ENCODE peak calls at places on chromosomes 12 and 14, in four cellular contexts. B, I, D and F are unnamed samples. For H3K4me1, the result is how much of the 10 kb centered on the place peaks cover.

GRCh38 chr12:54941659-54942058 is 42.9 kb downstream of the TESPA1 start:
- DNase-seq in B (no peak), I (no peak), D (no peak), F (no peak)

GRCh38 chr14:65164068-65164824 is 61.9 kb upstream of the MAX start:
- DNase-seq in B (no peak), I (peak), D (no peak), F (peak)

GRCh38 chr14:52044791-52045522 is 23.9 kb downstream of the NID2 start:
- DNase-seq in B (no peak), I (peak), D (no peak), F (no peak)

GRCh38 chr12:56333197-56333678 is 562 bp downstream of the PAN2 start:
- DNase-seq in B (no peak), I (no peak), D (no peak), F (no peak)

GRCh38 chr12:46368138-46368537 is 4.4 kb downstream of the SLC38A2 start:
- DNase-seq in B (no peak), I (no peak), D (no peak), F (no peak)

GRCh38 chr12:90029317-90029716 is 320.7 kb upstream of the ATP2B1 start:
- DNase-seq in B (no peak), I (no peak), D (no peak), F (no peak)

GRCh38 chr12:9244894-9245293 is 36.7 kb upstream of the PZP start:
- DNase-seq in B (no peak), I (no peak), D (no peak), F (no peak)

GRCh38 chr14:54881761-54882401 is 20.7 kb downstream of the GCH1 start:
- DNase-seq in B (no peak), I (peak), D (no peak), F (no peak)

GRCh38 chr12:74581439-74581838 is 43.8 kb downstream of the ATXN7L3B start:
- DNase-seq in B (no peak), I (no peak), D (no peak), F (peak)

GRCh38 chr12:75289678-75290200 is 40.4 kb downstream of the CAPS2 start:
- DNase-seq in B (no peak), I (peak), D (no peak), F (no peak)

GRCh38 chr14:68596701-68597100 is 196.2 kb downstream of the ZFP36L1 start:
- DNase-seq in B (no peak), I (no peak), D (no peak), F (no peak)

GRCh38 chr12:53785161-53785560 is 33.4 kb upstream of the CISTR start:
- DNase-seq in B (no peak), I (no peak), D (no peak), F (no peak)

GRCh38 chr14:103538291-103539055 is 9.5 kb downstream of the TRMT61A start:
- DNase-seq in B (no peak), I (no peak), D (no peak), F (no peak)

GRCh38 chr14:38297681-38298080 is 41.8 kb upstream of the CLEC14A start:
- DNase-seq in B (no peak), I (peak), D (no peak), F (no peak)

GRCh38 chr14:87805315-87805723 is 187.7 kb downstream of the GALC start:
- DNase-seq in B (peak), I (no peak), D (peak), F (peak)

GRCh38 chr12:583251-583869 is 79.9 kb downstream of the NINJ2 start:
- DNase-seq in B (no peak), I (no peak), D (no peak), F (no peak)

GRCh38 chr12:6826734-6827436 is 1.3 kb upstream of the P3H3 start:
- DNase-seq in B (no peak), I (no peak), D (no peak), F (no peak)

GRCh38 chr14:75831455-75831854 is 150.3 kb downstream of the TGFB3 start:
- DNase-seq in B (no peak), I (peak), D (no peak), F (no peak)

GRCh38 chr12:54017027-54017788 is 8.4 kb downstream of the HOXC8 start:
- DNase-seq in B (peak), I (no peak), D (no peak), F (no peak)

GRCh38 chr14:105069887-105070759 is 4.9 kb upstream of the GPR132 start:
- DNase-seq in B (peak), I (peak), D (no peak), F (no peak)

GRCh38 chr14:75274899-75275569 is 3.6 kb upstream of the FOS start:
- DNase-seq in B (no peak), I (peak), D (no peak), F (no peak)

GRCh38 chr12:104796475-104796862 is 161.6 kb downstream of the SLC41A2 start:
- DNase-seq in B (no peak), I (no peak), D (no peak), F (no peak)

GRCh38 chr14:24908592-24909236 is 141.2 kb downstream of the STXBP6 start:
- DNase-seq in B (no peak), I (no peak), D (no peak), F (no peak)

GRCh38 chr12:56029666-56030293 is 8.9 kb downstream of the IKZF4 start:
- DNase-seq in B (peak), I (peak), D (no peak), F (peak)

GRCh38 chr14:92352158-92352985 is 29.4 kb downstream of the SLC24A4 start:
- DNase-seq in B (peak), I (no peak), D (peak), F (peak)

GRCh38 chr12:78101181-78101876 is 270.6 kb downstream of the NAV3 start:
- DNase-seq in B (no peak), I (no peak), D (no peak), F (no peak)

GRCh38 chr12:124622764-124623163 is 55.4 kb upstream of the NCOR2 start:
- DNase-seq in B (no peak), I (no peak), D (no peak), F (no peak)

GRCh38 chr12:754238-754816 is 1.9 kb downstream of the WNK1 start:
- DNase-seq in B (no peak), I (no peak), D (no peak), F (no peak)

GRCh38 chr12:118984206-118984943 is 3.0 kb downstream of the SRRM4 start:
- DNase-seq in B (peak), I (no peak), D (no peak), F (no peak)

GRCh38 chr12:106145539-106146447 is 7.0 kb upstream of the NUAK1 start:
- DNase-seq in B (peak), I (no peak), D (no peak), F (peak)

GRCh38 chr12:106147956-106148355 is 9.2 kb upstream of the NUAK1 start:
- DNase-seq in B (peak), I (no peak), D (no peak), F (no peak)

GRCh38 chr12:106149096-106149784 is 10.5 kb upstream of the NUAK1 start:
- DNase-seq in B (peak), I (peak), D (no peak), F (peak)

GRCh38 chr12:106144847-106145246 is 6.1 kb upstream of the NUAK1 start:
- DNase-seq in B (no peak), I (peak), D (no peak), F (no peak)

DNA sequence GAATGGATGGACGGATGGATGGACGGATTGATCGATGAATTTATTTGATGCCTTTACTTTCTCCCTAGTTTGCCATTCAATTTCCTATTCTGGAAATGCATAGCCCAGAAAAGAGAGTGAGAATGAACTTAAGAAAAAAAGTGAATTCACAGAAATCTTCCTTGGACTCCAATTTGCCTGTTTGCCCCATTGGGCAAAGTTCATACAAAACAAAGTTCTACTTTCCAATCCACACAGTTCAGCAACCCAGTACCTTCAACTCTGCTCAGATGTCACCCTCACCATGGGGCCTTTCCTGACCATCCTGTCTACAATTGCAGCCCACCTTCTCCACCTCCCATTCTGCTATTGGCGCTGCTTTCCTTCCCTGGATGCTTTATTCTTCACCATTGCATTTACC is 8.2 kb upstream of the NUAK1 start:
- DNase-seq in B (no peak), I (no peak), D (no peak), F (no peak)
- H3K56ac ChIP-seq in B (no peak), I (no peak), D (no peak), F (no peak)

DNA sequence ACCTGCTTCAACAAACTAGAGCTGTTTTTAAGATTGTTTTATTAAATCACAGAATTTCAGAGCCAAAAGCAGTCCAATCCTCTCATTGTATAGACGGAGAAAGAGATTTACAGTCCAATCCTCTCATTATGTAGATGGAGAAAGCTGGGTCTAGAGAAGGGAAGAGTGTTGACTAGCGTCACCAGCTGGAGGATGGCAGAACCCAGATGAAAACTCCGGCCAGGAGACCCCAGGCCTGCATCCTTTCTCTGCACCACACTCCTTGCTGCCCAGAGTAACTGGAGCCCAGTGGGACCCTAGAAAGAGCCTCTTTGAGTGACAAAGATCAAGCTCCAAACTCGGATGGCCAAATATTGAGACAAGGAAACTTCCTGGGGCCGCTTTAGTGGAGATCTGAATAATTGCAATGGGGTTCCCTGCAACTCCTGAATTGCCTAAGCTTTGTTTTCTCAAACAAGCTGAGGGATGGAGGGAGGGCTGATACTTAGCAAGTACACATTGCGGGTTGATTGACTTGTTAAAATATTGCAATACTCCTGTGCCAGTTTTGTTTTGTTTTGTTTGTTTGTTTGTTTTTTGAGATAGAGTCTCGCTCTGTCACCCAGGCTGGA is 12.5 kb downstream of the AMDHD1 start:
- DNase-seq in B (no peak), I (no peak), D (no peak), F (no peak)
- H3K4me1 ChIP-seq in B (under half), I (under half), D (under half), F (under half)

DNA sequence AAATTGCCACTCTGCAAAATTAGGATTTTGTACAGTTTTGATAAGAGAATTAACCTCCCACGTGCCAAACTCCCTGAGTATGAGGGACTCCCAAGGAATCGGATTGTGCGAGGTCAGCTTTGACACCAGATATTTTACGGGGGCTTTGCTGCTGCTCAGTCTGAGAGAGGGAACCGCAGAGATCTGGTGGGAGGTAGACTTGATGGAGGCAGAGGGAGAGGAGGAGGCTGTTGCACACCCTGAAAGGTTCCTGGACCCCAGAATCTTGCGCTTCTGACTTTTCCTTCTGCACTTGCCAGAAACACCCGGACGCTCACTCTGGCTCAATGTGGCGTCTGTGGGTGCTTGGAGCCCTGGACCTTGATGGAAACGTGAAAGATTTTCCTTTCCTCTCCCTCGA is 83.9 kb downstream of the PAPOLA start:
- DNase-seq in B (peak), I (no peak), D (no peak), F (no peak)
- H3K56ac ChIP-seq in B (no peak), I (no peak), D (no peak), F (no peak)

GRCh38 chr14:99258884-99259283 is 13.1 kb downstream of the BCL11B start:
- DNase-seq in B (no peak), I (no peak), D (no peak), F (no peak)

GRCh38 chr14:99260116-99260515 is 11.9 kb downstream of the BCL11B start:
- DNase-seq in B (no peak), I (no peak), D (no peak), F (no peak)

GRCh38 chr14:99259327-99259726 is 12.7 kb downstream of the BCL11B start:
- DNase-seq in B (no peak), I (no peak), D (no peak), F (no peak)

GRCh38 chr14:99261916-99262787 is 9.8 kb downstream of the BCL11B start:
- DNase-seq in B (no peak), I (no peak), D (no peak), F (no peak)

DNA sequence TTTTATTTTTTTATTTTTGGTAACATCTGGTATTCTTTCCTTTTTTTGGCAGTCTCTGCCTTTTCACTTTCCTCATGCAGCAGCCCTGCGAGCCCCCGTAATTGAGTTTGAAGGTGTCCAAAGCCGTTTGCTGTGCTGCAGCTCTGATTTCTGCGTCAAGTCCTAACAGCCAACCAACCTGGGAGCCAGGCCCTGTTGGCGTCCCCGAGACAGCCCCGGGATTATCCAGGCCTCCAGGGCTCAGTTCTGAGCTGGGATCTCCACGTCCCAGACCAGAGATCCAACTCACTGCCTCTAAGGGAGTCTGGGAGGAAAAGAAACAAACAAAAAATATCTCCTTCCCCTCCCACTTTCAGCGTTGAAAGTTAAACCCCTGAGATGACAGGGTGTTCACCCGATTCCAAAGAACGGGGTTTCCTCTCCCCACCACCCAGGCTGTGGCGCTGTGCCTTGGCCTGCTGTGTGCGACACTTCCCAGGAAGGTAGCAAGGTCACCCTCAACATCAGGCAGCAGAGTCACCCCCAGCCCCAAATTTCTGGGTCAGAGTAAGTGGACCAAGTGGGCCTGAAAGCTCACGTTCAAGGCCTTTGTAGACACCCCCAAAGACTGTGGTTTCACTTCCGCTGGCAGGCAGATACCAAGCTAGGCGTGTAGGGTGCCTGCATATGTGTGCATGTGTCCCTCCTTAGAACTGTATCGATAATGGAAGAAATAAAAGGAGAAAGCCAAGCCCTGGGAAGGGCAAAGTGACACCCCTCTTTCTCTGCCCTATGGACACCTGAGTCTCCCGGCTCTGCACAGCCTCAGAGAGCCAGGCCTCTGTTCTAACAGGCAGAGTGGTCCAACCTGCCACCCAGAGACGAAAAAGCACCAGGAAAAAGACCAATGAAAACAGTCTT is 11.1 kb downstream of the BCL11B start:
- DNase-seq in B (no peak), I (no peak), D (no peak), F (no peak)
- H3K4me1 ChIP-seq in B (under half), I (under half), D (under half), F (under half)

GRCh38 chr12:128109236-128109635 is 157.7 kb upstream of the TMEM132C start:
- DNase-seq in B (no peak), I (no peak), D (no peak), F (no peak)
- H3K56ac ChIP-seq in B (no peak), I (no peak), D (no peak), F (no peak)

DNA sequence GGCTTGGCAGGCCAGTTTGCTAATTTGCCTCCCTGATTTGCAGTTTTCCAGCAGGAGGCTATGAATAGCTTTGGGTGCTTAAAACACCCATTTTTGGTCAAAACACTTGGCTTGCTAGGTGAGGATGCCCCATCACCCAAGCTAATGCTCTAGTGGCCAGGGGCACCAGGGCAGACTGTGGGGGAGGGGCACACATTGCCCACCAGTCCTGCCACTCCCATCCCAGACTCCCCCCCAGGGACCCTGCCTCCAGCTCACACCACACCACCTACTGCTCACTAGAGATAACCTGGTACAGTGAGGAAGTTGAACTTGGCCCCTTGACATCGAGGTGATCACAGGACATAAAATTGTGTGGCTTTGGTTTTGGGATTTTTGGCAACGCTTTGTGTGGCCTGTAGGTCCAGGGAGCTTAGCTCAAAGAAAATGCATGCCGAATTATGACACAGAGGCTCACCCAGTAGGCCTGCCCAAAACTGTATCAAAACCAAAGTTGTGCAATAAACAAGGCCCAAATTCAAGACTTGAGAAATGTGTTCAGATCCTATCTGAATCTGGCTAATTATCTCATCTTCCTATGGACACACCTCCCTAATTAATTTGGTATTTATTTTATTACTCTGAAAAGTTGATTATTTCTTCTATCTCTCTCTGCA is 4.3 kb downstream of the NUAK1 start:
- DNase-seq in B (no peak), I (no peak), D (no peak), F (no peak)
- H3K4me1 ChIP-seq in B (under half), I (under half), D (under half), F (under half)